ENCODE peak calls at places on chromosomes 5 and 9, in four cellular contexts. B is neuronal stem cell, Q is H9, R is trophoblast cell. E is an unnamed sample.

GRCh38 chr5:169242175-169242848 is 58.6 kb downstream of the SLIT3 start:
- DNase-seq in R (no peak), B (no peak), Q (no peak), E (no peak)

GRCh38 chr9:127308559-127309429 is 44.2 kb downstream of the GARNL3 start:
- DNase-seq in B (no peak), Q (no peak), R (peak), E (peak)

GRCh38 chr5:147307170-147307569 is 72.3 kb downstream of the STK32A start:
- DNase-seq in Q (no peak), B (no peak), R (no peak), E (no peak)

GRCh38 chr9:109315889-109316640 is 4.8 kb downstream of the EPB41L4B start:
- DNase-seq in R (no peak), Q (no peak), B (no peak), E (no peak)

GRCh38 chr5:87885727-87886126 is 382.9 kb downstream of the TMEM161B start:
- DNase-seq in Q (no peak), B (no peak), R (no peak), E (no peak)

GRCh38 chr5:159416438-159416837 is 86.2 kb upstream of the IL12B start:
- DNase-seq in R (no peak), Q (no peak), B (no peak), E (no peak)

GRCh38 chr5:37208883-37209808 is 40.0 kb downstream of the CPLANE1 start:
- DNase-seq in Q (no peak), B (no peak), R (no peak), E (no peak)

GRCh38 chr9:96883922-96884321 is 29.6 kb upstream of the ZNF782 start:
- DNase-seq in R (no peak), Q (no peak), B (no peak), E (no peak)

GRCh38 chr9:27548055-27548741 is 18.6 kb upstream of the MOB3B start:
- DNase-seq in Q (no peak), B (no peak), R (peak), E (peak)

GRCh38 chr9:25537857-25538256 is 140.4 kb downstream of the TUSC1 start:
- DNase-seq in Q (no peak), R (no peak), B (no peak), E (no peak)

GRCh38 chr5:133259199-133259997 is 207.6 kb downstream of the HSPA4 start:
- DNase-seq in Q (no peak), B (no peak), R (no peak), E (no peak)

GRCh38 chr5:80960531-80961375 is 590 bp downstream of the RASGRF2 start:
- DNase-seq in Q (peak), R (peak), B (peak), E (peak)

GRCh38 chr5:67575087-67575486 is 378.5 kb upstream of the CD180 start:
- DNase-seq in Q (no peak), R (no peak), B (no peak), E (no peak)

GRCh38 chr5:142749321-142749720 is 20.9 kb upstream of the ARHGAP26 start:
- DNase-seq in B (no peak), Q (no peak), R (no peak), E (peak)

GRCh38 chr9:123542435-123543225 is 186.6 kb downstream of the CRB2 start:
- DNase-seq in Q (no peak), R (no peak), B (peak), E (no peak)

GRCh38 chr9:77810637-77811119 is 162.6 kb upstream of the GNA14 start:
- DNase-seq in R (no peak), Q (no peak), B (no peak), E (no peak)

GRCh38 chr5:63963080-63963735 is 963 bp upstream of the HTR1A start:
- DNase-seq in B (peak), R (peak), Q (peak), E (peak)

GRCh38 chr9:86821011-86821845 is 126.1 kb downstream of the GAS1 start:
- DNase-seq in Q (no peak), B (peak), R (no peak), E (no peak)

GRCh38 chr5:38447786-38448185 is 108.7 kb downstream of the LIFR start:
- DNase-seq in R (no peak), Q (no peak), B (no peak), E (no peak)

GRCh38 chr5:158658439-158659230 is 441.1 kb downstream of the EBF1 start:
- DNase-seq in R (no peak), Q (no peak), B (no peak), E (no peak)

GRCh38 chr5:176741566-176742211 is 68.7 kb upstream of the UNC5A start:
- DNase-seq in R (no peak), B (no peak), Q (peak), E (no peak)

GRCh38 chr5:78548216-78548615 is 100.4 kb downstream of the LHFPL2 start:
- DNase-seq in B (no peak), Q (no peak), R (no peak), E (no peak)

GRCh38 chr5:134124289-134125194 is 10.1 kb downstream of the TCF7 start:
- DNase-seq in Q (no peak), R (no peak), B (no peak), E (no peak)

GRCh38 chr9:131727184-131727785 is 12.6 kb downstream of the RAPGEF1 start:
- DNase-seq in B (no peak), R (no peak), Q (no peak), E (peak)

GRCh38 chr9:131257266-131258025 is 18.9 kb downstream of the FAM78A start:
- DNase-seq in Q (no peak), B (no peak), R (no peak), E (no peak)

GRCh38 chr9:1100945-1101344 is 50.8 kb downstream of the DMRT2 start:
- DNase-seq in R (peak), B (peak), Q (peak), E (no peak)

GRCh38 chr5:92309336-92309991 is 926.3 kb upstream of the ARRDC3 start:
- DNase-seq in B (no peak), R (no peak), Q (no peak), E (peak)

GRCh38 chr5:121984250-121984649 is 22.5 kb downstream of the SRFBP1 start:
- DNase-seq in B (no peak), R (no peak), Q (no peak), E (no peak)

GRCh38 chr9:4769321-4770080 is 23.2 kb upstream of the RCL1 start:
- DNase-seq in Q (no peak), R (no peak), B (no peak), E (no peak)

GRCh38 chr9:131289301-131290038 is at the start of gene PLPP7:
- DNase-seq in Q (peak), R (no peak), B (no peak), E (peak)

GRCh38 chr9:135708164-135708563 is 6.2 kb downstream of the KCNT1 start:
- DNase-seq in R (no peak), B (no peak), Q (no peak), E (no peak)

GRCh38 chr5:65663804-65664521 is 39.1 kb downstream of the SHLD3 start:
- DNase-seq in R (peak), Q (no peak), B (peak), E (peak)

GRCh38 chr9:100938507-100938906 is 90.0 kb upstream of the PLPPR1 start:
- DNase-seq in B (no peak), Q (no peak), R (no peak), E (no peak)

GRCh38 chr9:33785914-33786313 is 9.4 kb upstream of the PRSS3 start:
- DNase-seq in R (no peak), Q (no peak), B (no peak), E (peak)

GRCh38 chr5:124700930-124701458 is 45.4 kb downstream of the ZNF608 start:
- DNase-seq in R (no peak), B (no peak), Q (no peak), E (no peak)

GRCh38 chr5:132372542-132372941 is 3.0 kb downstream of the SLC22A5 start:
- DNase-seq in B (no peak), R (no peak), Q (no peak), E (no peak)

GRCh38 chr5:74686962-74687751 is 2.1 kb downstream of the HEXB start:
- DNase-seq in R (peak), Q (no peak), B (no peak), E (peak)
- H2BK12ac ChIP-seq in R (no peak), Q (no peak), B (no peak), E (no peak)

GRCh38 chr5:173222466-173222865 is 12.5 kb downstream of the NKX2-5 start:
- DNase-seq in Q (no peak), B (no peak), R (no peak), E (no peak)
- H3K4me2 ChIP-seq in Q (no peak), B (no peak), R (no peak), E (no peak)

GRCh38 chr9:115141612-115142011 is 23.7 kb upstream of the TNC start:
- DNase-seq in Q (no peak), R (no peak), B (no peak), E (no peak)
- H3K18ac ChIP-seq in Q (no peak), R (no peak), B (no peak), E (no peak)

DNA sequence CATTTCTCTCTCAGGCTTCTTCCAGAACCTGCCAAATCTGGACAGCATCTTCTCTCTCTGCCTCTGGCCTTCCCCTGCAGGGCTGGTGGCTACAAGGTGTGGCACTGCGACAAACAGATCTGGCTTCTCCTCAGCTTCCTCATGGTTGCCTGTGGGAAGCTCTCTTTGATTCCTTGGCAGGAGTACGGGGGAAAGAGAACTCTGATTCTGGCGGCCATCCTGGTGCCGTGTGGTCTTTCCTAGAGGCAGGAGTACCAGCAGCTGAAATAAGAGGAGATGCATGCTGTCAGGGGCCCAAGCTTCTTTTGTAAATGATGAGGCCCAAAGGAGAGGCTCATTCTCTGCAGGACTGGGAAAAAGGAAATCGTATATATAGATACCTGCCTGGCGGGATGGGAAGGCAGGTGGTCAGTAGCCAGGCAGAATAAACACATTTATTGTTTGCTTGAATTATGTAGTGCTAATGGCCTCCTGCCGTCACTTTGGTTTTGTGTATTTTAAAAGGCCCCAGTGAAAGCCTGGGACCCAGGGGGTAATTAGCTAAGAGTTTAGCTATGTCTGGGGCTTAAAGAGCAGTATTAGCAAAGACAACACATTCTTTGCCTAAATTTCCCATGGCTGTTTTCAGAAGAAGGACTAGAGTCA is at the start of gene CER1:
- DNase-seq in B (peak), R (no peak), Q (peak), E (no peak)
- H2BK12ac ChIP-seq in B (no peak), R (no peak), Q (no peak), E (no peak)

DNA sequence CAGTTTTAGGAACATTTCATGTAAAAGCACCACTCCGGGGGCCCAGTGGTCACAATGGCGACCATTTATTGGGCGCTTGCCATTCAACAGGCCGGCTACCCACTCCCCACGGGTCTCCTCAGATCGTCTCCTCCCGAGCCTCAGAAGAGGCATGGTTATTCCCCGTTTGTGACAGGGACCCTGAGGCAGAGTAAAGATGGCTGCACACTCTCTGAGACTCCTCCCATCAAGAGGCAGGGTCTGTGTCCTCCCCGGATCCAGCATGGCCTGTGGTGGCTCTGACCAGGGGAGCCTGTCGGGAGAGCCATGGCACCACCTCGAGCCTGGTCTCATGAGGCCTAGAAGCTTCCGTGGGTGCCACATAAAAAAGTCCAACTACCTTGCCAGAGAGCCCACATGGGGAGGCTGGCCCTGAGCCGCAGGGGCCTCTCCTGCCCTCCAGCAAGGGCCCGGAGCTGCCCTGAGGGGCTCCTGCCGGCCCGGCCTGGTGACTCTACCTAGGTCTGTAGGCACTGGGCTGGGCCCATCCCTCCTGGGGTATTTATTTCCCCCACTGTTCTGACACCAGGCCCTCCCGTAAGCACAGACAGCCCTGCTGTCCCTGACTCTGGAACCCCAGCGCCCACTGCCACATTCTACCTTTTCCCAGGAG is 90.8 kb downstream of the VAV2 start:
- DNase-seq in B (no peak), R (peak), Q (no peak), E (no peak)
- H3K4me2 ChIP-seq in B (no peak), R (no peak), Q (no peak), E (no peak)

GRCh38 chr5:54090495-54091084 is 219.8 kb downstream of the ARL15 start:
- DNase-seq in Q (no peak), R (no peak), B (no peak), E (peak)
- H3K18ac ChIP-seq in Q (no peak), R (no peak), B (no peak), E (no peak)

DNA sequence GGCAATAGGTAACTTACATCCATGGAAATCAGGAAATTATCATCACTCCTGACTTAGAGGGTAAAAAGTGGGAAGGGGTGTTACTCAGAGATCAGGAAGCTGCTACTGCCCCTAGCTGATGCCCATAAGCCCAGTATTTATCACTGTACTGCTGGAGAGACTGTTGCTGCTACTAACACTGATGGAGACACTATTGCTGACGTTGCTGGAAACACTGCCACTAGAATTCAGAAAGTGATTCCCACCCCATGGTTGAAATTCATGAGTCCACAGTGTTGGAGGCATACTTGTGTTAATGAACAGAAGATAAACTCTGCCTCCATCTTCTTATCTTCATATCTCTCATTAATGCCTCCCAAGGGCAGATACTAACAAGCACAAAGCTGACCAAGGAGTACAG is 97.6 kb downstream of the MTX3 start:
- DNase-seq in Q (no peak), R (no peak), B (no peak), E (no peak)
- H2BK12ac ChIP-seq in Q (no peak), R (no peak), B (no peak), E (no peak)

E was measured in mesenchymal stem cell.